ENCODE peak calls at places on chromosomes 5 and 9, in seven cellular contexts. One of them, this sample, is unnamed.

GRCh38 chr5:144469106-144469505 is 298.4 kb downstream of the KCTD16 start:
- DNase-seq in IMR-90: peak
- DNase-seq in vagina: no peak
- DNase-seq in Peyer's patch: no peak
- DNase-seq in upper lobe of left lung: no peak
- DNase-seq in H1: no peak
- DNase-seq in NB4: no peak
- DNase-seq in this sample: no peak

GRCh38 chr9:38017149-38017884 is 51.7 kb downstream of the SHB start:
- DNase-seq in IMR-90: peak
- DNase-seq in vagina: no peak
- DNase-seq in Peyer's patch: no peak
- DNase-seq in upper lobe of left lung: peak
- DNase-seq in H1: peak
- DNase-seq in NB4: no peak
- DNase-seq in this sample: no peak

GRCh38 chr5:33894566-33894965 is 2.8 kb upstream of the ADAMTS12 start:
- DNase-seq in IMR-90: peak
- DNase-seq in vagina: no peak
- DNase-seq in Peyer's patch: no peak
- DNase-seq in upper lobe of left lung: no peak
- DNase-seq in H1: no peak
- DNase-seq in NB4: no peak
- DNase-seq in this sample: no peak

GRCh38 chr9:87701491-87701890 is 24.4 kb upstream of the CTSL start:
- DNase-seq in IMR-90: no peak
- DNase-seq in vagina: no peak
- DNase-seq in Peyer's patch: no peak
- DNase-seq in upper lobe of left lung: no peak
- DNase-seq in H1: no peak
- DNase-seq in NB4: no peak
- DNase-seq in this sample: no peak

GRCh38 chr5:37915078-37915736 is 75.4 kb upstream of the GDNF start:
- DNase-seq in IMR-90: no peak
- DNase-seq in vagina: no peak
- DNase-seq in Peyer's patch: no peak
- DNase-seq in upper lobe of left lung: no peak
- DNase-seq in H1: no peak
- DNase-seq in NB4: no peak
- DNase-seq in this sample: no peak

GRCh38 chr9:93958121-93958874 is 3.1 kb upstream of the BARX1 start:
- DNase-seq in IMR-90: no peak
- DNase-seq in vagina: no peak
- DNase-seq in Peyer's patch: peak
- DNase-seq in upper lobe of left lung: peak
- DNase-seq in H1: peak
- DNase-seq in NB4: peak
- DNase-seq in this sample: no peak

GRCh38 chr5:135064235-135064570 is 30.2 kb upstream of the PITX1 start:
- DNase-seq in IMR-90: no peak
- DNase-seq in vagina: no peak
- DNase-seq in Peyer's patch: peak
- DNase-seq in upper lobe of left lung: no peak
- DNase-seq in H1: no peak
- DNase-seq in NB4: no peak
- DNase-seq in this sample: no peak

GRCh38 chr5:99104538-99105132 is 175.8 kb upstream of the CHD1 start:
- DNase-seq in IMR-90: peak
- DNase-seq in vagina: no peak
- DNase-seq in Peyer's patch: no peak
- DNase-seq in upper lobe of left lung: no peak
- DNase-seq in H1: no peak
- DNase-seq in NB4: peak
- DNase-seq in this sample: no peak

GRCh38 chr5:165805756-165806155 is 2300.3 kb downstream of the MAT2B start:
- DNase-seq in IMR-90: no peak
- DNase-seq in vagina: no peak
- DNase-seq in Peyer's patch: no peak
- DNase-seq in upper lobe of left lung: no peak
- DNase-seq in H1: peak
- DNase-seq in NB4: no peak
- DNase-seq in this sample: no peak

GRCh38 chr9:93679536-93680444 is 103.4 kb downstream of the PHF2 start:
- DNase-seq in IMR-90: no peak
- DNase-seq in vagina: peak
- DNase-seq in Peyer's patch: peak
- DNase-seq in upper lobe of left lung: no peak
- DNase-seq in H1: peak
- DNase-seq in NB4: no peak
- DNase-seq in this sample: no peak

GRCh38 chr5:78336698-78337097 is 23.7 kb upstream of the SCAMP1 start:
- DNase-seq in IMR-90: no peak
- DNase-seq in vagina: no peak
- DNase-seq in Peyer's patch: no peak
- DNase-seq in upper lobe of left lung: no peak
- DNase-seq in H1: no peak
- DNase-seq in NB4: no peak
- DNase-seq in this sample: no peak

GRCh38 chr5:77630246-77631165 is 8.0 kb downstream of the OTP start:
- DNase-seq in IMR-90: no peak
- DNase-seq in vagina: no peak
- DNase-seq in Peyer's patch: peak
- DNase-seq in upper lobe of left lung: peak
- DNase-seq in H1: peak
- DNase-seq in NB4: peak
- DNase-seq in this sample: no peak

GRCh38 chr5:126462239-126463014 is 39.2 kb downstream of the GRAMD2B start:
- DNase-seq in IMR-90: peak
- DNase-seq in vagina: no peak
- DNase-seq in Peyer's patch: no peak
- DNase-seq in upper lobe of left lung: no peak
- DNase-seq in H1: no peak
- DNase-seq in NB4: no peak
- DNase-seq in this sample: no peak

GRCh38 chr5:165630211-165630866 is 2124.9 kb downstream of the MAT2B start:
- DNase-seq in IMR-90: peak
- DNase-seq in vagina: no peak
- DNase-seq in Peyer's patch: no peak
- DNase-seq in upper lobe of left lung: no peak
- DNase-seq in H1: peak
- DNase-seq in NB4: peak
- DNase-seq in this sample: no peak

GRCh38 chr5:81315336-81315735 is 13.9 kb downstream of the ZCCHC9 start:
- DNase-seq in IMR-90: peak
- DNase-seq in vagina: no peak
- DNase-seq in Peyer's patch: no peak
- DNase-seq in upper lobe of left lung: no peak
- DNase-seq in H1: no peak
- DNase-seq in NB4: no peak
- DNase-seq in this sample: no peak

DNA sequence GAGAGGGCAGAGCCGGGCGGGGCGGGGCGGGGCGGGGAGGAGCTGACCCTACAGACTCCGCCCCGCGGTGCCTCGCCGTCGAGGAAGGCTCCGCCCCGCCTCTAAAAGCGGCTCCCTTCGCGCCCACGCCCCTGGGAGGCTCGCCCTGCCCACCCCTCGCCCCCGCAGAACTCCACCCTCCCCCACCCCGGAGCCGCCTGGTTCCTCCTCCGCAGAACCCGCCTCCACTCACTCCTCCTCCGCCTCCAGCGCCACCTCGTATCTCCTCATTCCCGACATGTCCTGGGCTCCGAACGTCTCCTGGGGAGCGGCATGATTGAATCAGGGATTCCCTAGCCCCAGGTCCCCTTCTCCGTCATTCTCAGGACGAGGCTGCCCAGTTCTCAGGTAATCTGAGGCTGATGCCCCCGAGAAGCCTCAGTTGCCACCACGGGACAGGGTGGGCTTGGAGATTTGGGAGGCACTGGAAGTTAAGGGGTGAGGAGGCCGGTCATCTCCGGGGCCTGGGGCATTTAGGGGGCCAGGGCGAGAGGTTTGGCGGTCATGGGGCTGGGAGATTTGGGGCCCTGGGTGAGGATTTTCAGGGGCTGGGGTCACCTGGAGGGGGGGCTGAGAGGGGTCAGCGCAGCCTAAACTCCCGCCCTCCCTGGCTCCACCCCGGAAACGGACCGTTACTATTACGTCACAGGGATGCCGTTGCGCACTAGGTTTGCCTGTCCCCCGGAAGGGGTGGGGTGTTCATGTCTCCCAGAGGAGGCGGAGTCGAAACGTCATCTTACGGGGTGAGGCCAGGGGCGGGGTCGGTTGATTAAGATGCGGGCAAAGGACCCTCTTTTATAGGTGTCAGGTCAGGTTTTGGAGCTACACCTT is 3.2 kb upstream of the CCL27 start:
- DNase-seq in IMR-90: peak
- DNase-seq in vagina: peak
- DNase-seq in Peyer's patch: peak
- DNase-seq in upper lobe of left lung: peak
- DNase-seq in H1: peak
- DNase-seq in NB4: peak
- DNase-seq in this sample: peak
- TF ChIP-seq POLR2A in IMR-90: peak
- TF ChIP-seq POLR2A in vagina: no peak
- TF ChIP-seq POLR2A in Peyer's patch: peak
- TF ChIP-seq POLR2A in upper lobe of left lung: peak
- TF ChIP-seq POLR2A in H1: no peak
- TF ChIP-seq POLR2A in NB4: peak
- TF ChIP-seq POLR2A in this sample: peak

DNA sequence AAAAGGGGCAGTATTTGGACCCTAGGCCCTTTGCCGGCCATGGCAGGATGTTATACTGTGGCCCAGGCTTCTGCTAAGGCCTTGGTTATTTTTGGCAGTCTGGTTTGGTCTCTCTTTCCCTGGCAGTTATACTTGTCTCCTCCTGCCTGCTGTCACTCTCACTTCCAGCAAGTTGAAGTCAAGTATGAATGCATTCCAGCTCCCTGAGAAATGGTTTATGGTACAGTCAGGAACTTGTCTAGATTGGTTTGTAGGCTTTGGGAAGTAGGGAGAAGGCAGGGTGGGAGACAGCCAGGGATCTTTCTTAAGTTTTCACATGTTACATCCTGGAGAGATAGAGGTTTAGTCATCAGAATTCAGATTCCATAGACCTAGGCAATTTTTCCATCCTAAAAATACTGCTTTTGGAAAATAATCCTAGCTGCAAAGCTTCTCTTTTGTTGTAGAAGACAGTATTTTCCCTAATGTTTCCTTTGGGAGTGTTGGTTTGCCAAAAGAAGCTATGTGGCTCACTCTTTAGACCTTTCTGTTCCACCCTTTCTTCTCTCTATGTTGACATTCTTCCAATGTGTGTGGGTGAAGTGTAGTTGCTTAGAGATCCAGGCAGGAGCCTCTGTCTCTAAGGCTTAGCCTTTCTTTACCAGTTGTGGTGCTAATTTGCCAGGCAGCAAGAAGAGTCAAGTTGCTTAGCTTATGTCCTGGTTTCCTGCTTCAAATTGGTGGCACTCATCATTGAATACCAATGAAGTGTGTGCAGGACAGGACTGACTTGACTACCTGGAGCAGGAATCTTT is 2.4 kb upstream of the KDM3B start:
- DNase-seq in IMR-90: peak
- DNase-seq in vagina: no peak
- DNase-seq in Peyer's patch: no peak
- DNase-seq in upper lobe of left lung: no peak
- DNase-seq in H1: no peak
- DNase-seq in NB4: peak
- DNase-seq in this sample: no peak
- TF ChIP-seq POLR2A in IMR-90: no peak
- TF ChIP-seq POLR2A in vagina: no peak
- TF ChIP-seq POLR2A in Peyer's patch: no peak
- TF ChIP-seq POLR2A in upper lobe of left lung: no peak
- TF ChIP-seq POLR2A in H1: no peak
- TF ChIP-seq POLR2A in NB4: no peak
- TF ChIP-seq POLR2A in this sample: no peak

GRCh38 chr9:130785053-130785452 is 50.0 kb upstream of the ABL1 start:
- DNase-seq in IMR-90: no peak
- DNase-seq in vagina: no peak
- DNase-seq in Peyer's patch: no peak
- DNase-seq in upper lobe of left lung: no peak
- DNase-seq in H1: no peak
- DNase-seq in NB4: no peak
- DNase-seq in this sample: no peak

GRCh38 chr9:130780415-130780814 is 54.6 kb upstream of the ABL1 start:
- DNase-seq in IMR-90: no peak
- DNase-seq in vagina: no peak
- DNase-seq in Peyer's patch: no peak
- DNase-seq in upper lobe of left lung: no peak
- DNase-seq in H1: no peak
- DNase-seq in NB4: no peak
- DNase-seq in this sample: no peak

GRCh38 chr9:130779153-130779855 is 55.8 kb upstream of the ABL1 start:
- DNase-seq in IMR-90: peak
- DNase-seq in vagina: no peak
- DNase-seq in Peyer's patch: no peak
- DNase-seq in upper lobe of left lung: no peak
- DNase-seq in H1: no peak
- DNase-seq in NB4: no peak
- DNase-seq in this sample: no peak

GRCh38 chr9:130782883-130783537 is 52.0 kb upstream of the ABL1 start:
- DNase-seq in IMR-90: no peak
- DNase-seq in vagina: no peak
- DNase-seq in Peyer's patch: no peak
- DNase-seq in upper lobe of left lung: no peak
- DNase-seq in H1: no peak
- DNase-seq in NB4: no peak
- DNase-seq in this sample: no peak

DNA sequence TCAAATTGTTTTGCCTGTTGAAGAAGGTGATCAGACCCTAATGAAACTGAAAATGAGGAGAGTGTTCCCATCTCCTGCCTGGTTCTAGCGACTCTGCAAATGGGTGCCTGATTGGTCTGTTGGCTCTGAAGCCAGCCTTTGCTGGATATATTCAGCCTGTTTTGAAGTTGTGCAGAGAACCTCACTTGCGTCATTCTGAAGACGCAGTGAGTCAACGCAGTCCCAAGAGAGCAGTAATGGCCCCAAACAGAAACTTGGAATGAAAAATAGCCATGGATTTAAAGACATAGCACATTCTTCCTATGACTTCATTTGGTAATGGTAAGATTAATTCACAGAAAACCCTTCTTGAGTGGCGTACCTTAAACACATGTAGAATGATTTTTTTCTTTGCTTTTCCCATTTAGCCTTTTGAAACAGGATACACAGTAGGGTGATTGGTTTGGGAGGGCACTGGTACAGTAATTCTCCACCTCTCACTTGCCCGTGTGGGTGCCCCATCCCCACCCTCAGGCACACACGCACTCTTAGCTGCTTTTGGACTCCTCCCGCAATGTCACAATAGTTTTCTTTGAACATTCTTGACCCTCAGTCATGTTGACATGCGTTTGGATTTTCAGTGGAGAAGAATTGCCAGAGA is 54.1 kb upstream of the ABL1 start:
- DNase-seq in IMR-90: peak
- DNase-seq in vagina: peak
- DNase-seq in Peyer's patch: no peak
- DNase-seq in upper lobe of left lung: no peak
- DNase-seq in H1: no peak
- DNase-seq in NB4: peak
- DNase-seq in this sample: peak
- TF ChIP-seq POLR2A in IMR-90: peak
- TF ChIP-seq POLR2A in vagina: peak
- TF ChIP-seq POLR2A in Peyer's patch: peak
- TF ChIP-seq POLR2A in upper lobe of left lung: no peak
- TF ChIP-seq POLR2A in H1: no peak
- TF ChIP-seq POLR2A in NB4: no peak
- TF ChIP-seq POLR2A in this sample: no peak

GRCh38 chr9:123761905-123762605 is 167.9 kb downstream of the DENND1A start:
- DNase-seq in IMR-90: no peak
- DNase-seq in vagina: no peak
- DNase-seq in Peyer's patch: no peak
- DNase-seq in upper lobe of left lung: no peak
- DNase-seq in H1: peak
- DNase-seq in NB4: no peak
- DNase-seq in this sample: no peak
- TF ChIP-seq POLR2A in IMR-90: no peak
- TF ChIP-seq POLR2A in vagina: no peak
- TF ChIP-seq POLR2A in Peyer's patch: no peak
- TF ChIP-seq POLR2A in upper lobe of left lung: no peak
- TF ChIP-seq POLR2A in H1: no peak
- TF ChIP-seq POLR2A in NB4: no peak
- TF ChIP-seq POLR2A in this sample: no peak

This sample was measured in suprapubic skin.